ENCODE peak calls at places on chromosomes 11 and 22, in seven cellular contexts. K, G, T, A, Z, P and D are unnamed samples.

GRCh38 chr11:848380-848931 is 5.8 kb downstream of the TSPAN4 start:
- DNase-seq in P (peak), G (no peak), Z (no peak), T (no peak), K (no peak), A (no peak), D (peak)

GRCh38 chr22:18035740-18036139 is 11.4 kb upstream of the MICAL3 start:
- DNase-seq in Z (peak), T (no peak), A (no peak), G (no peak), K (no peak), P (no peak), D (no peak)

GRCh38 chr11:2194877-2195755 is 23.5 kb upstream of the TH start:
- DNase-seq in K (no peak), Z (peak), G (no peak), A (no peak), T (no peak), P (peak), D (no peak)

GRCh38 chr11:58575377-58576020 is at the start of gene LPXN:
- DNase-seq in P (peak), A (no peak), Z (peak), T (no peak), G (no peak), K (no peak), D (no peak)

GRCh38 chr11:2309251-2310072 is 7.6 kb downstream of the TSPAN32 start:
- DNase-seq in Z (no peak), K (no peak), P (no peak), A (no peak), G (no peak), T (peak), D (no peak)

GRCh38 chr22:25478573-25478972 is 85.9 kb upstream of the GRK3 start:
- DNase-seq in G (no peak), K (no peak), P (no peak), T (no peak), Z (no peak), A (no peak), D (no peak)

GRCh38 chr11:117180661-117181585 is 2.4 kb downstream of the SIDT2 start:
- DNase-seq in G (no peak), P (peak), T (peak), A (no peak), K (peak), Z (peak), D (peak)

GRCh38 chr11:1027483-1028290 is 8.8 kb downstream of the MUC6 start:
- DNase-seq in P (no peak), T (no peak), K (no peak), A (no peak), Z (no peak), G (no peak), D (no peak)

GRCh38 chr11:101100601-101101000 is 29.0 kb downstream of the PGR start:
- DNase-seq in Z (no peak), T (no peak), K (no peak), G (no peak), P (no peak), A (no peak), D (no peak)

GRCh38 chr11:78351193-78351592 is 66.4 kb downstream of the GAB2 start:
- DNase-seq in K (no peak), T (no peak), P (no peak), G (no peak), Z (no peak), A (no peak), D (no peak)

GRCh38 chr11:71499546-71499945 is 27.5 kb upstream of the KRTAP5-7 start:
- DNase-seq in P (no peak), A (no peak), Z (no peak), K (peak), T (no peak), G (no peak), D (no peak)

GRCh38 chr11:33437529-33437928 is 180.3 kb downstream of the HIPK3 start:
- DNase-seq in A (no peak), G (no peak), K (no peak), Z (no peak), P (no peak), T (no peak), D (no peak)

GRCh38 chr11:1766719-1767398 is 3.1 kb upstream of the CTSD start:
- DNase-seq in A (no peak), T (no peak), P (no peak), Z (no peak), G (no peak), K (peak), D (no peak)

GRCh38 chr11:40170076-40170475 is 1289.4 kb downstream of the LRRC4C start:
- DNase-seq in P (no peak), G (no peak), A (no peak), Z (no peak), K (no peak), T (no peak), D (no peak)

GRCh38 chr22:20525048-20525447 is 17.6 kb downstream of the MED15 start:
- DNase-seq in P (no peak), G (no peak), K (no peak), Z (no peak), T (no peak), A (no peak), D (no peak)

GRCh38 chr22:20524004-20524481 is 16.6 kb downstream of the MED15 start:
- DNase-seq in T (no peak), K (no peak), A (no peak), Z (peak), P (no peak), G (no peak), D (no peak)

GRCh38 chr22:20528405-20528978 is 21.1 kb downstream of the MED15 start:
- DNase-seq in A (no peak), K (no peak), P (no peak), T (no peak), Z (no peak), G (no peak), D (no peak)

GRCh38 chr22:20526305-20526627 is 18.9 kb downstream of the MED15 start:
- DNase-seq in A (no peak), K (no peak), Z (no peak), G (no peak), T (no peak), P (no peak), D (no peak)

DNA sequence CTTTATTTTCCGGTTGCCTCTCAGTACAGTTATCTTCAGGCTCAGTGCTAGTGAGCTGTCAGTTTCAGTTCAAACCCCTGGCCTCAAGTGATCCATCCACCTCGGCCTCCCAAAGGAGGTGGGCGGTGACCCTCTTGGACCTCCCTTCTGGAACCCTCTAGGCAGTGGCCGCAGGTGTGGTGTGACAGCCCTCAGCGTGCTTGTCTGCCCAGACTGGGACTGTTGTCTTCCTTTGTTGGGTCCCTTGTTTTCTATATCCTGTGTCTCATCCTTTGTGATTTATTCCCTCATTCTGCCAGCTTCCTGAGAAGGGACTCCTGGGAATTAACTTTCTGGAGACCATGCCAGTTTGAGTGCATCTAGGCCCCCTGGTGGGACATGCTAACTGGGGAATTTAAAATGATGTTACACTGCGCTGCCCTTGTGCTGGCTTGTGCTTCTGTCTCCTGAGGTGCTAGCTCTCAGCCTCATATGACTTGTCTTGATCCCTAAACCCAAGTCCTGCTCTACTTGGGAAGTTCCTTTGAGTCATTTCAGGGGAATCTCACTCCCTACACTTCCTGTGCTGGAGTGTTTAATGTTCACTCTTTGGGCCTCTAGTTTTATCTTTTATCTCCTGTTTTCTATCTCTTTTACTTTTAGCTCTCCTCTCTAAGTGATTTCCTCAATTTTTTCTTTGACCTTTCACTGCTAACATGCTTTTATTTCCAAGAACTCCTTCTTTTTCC is 19.4 kb downstream of the MED15 start:
- DNase-seq in G (no peak), P (no peak), T (no peak), Z (peak), A (no peak), K (peak), D (no peak)
- TF ChIP-seq CTCF in G (peak), P (no peak), T (no peak), Z (peak), A (peak), K (peak), D (no peak)

GRCh38 chr11:8055111-8055835 is 25.7 kb upstream of the TUB start:
- DNase-seq in A (no peak), P (no peak), T (no peak), Z (no peak), K (peak), G (no peak), D (no peak)
- TF ChIP-seq CTCF in A (peak), P (no peak), T (no peak), Z (peak), K (peak), G (peak), D (no peak)

GRCh38 chr11:14552089-14552488 is 31.9 kb upstream of the PSMA1 start:
- DNase-seq in T (no peak), A (no peak), Z (no peak), K (no peak), G (no peak), P (no peak), D (no peak)
- TF ChIP-seq CTCF in T (no peak), A (no peak), Z (no peak), K (no peak), G (no peak), P (no peak), D (no peak)

DNA sequence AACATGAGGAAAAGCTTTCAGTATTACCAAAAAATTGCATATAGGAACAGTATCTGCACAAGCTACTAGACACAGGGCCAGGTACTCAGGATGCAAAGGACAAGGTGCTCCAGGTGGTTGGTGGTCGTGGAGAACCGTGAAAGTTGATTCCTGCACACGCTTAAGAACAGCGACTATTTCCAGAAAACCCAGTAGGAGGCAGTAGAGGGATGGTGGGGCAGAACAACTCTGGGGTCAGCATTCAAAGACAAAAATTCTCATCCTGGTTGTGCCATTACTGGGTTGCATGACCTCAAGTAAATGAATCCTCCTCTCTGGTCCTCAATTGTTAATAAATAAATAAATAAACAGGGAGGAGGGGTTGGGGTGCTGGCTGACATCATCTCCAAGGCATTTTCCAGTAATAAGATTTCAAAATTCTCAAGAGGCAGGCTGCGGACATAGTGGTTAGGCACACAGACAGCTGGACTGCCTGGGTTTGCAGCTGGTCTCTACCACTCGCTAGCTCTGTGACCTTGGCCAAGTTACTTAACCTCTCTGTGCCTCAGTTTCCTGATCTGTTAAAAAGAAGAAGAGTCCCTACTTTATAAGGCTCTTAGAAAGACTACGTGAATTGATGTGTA is 89.6 kb downstream of the ISX start:
- DNase-seq in P (no peak), G (no peak), Z (no peak), A (no peak), T (no peak), K (peak), D (no peak)
- TF ChIP-seq CTCF in P (no peak), G (no peak), Z (peak), A (no peak), T (no peak), K (no peak), D (no peak)

DNA sequence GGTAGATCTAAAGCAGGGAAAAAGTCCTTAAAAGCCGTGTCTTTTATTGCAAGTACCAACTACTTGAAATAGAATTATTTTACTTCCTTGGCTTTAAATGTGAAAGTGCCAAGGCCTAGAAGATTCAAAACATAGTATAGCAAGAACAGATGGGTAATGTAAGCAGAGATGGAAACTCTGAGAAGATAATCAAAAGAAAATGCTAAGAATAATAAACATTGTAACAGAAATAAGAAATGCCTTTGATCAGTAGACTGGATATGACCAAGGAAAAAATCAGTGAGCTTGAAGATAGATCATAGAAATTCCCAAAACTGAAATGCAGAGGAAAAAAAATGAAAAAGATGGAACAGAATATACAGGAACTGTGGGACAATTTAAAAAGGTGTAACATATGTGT is 113.1 kb downstream of the BLID start:
- DNase-seq in P (no peak), Z (peak), K (no peak), A (no peak), G (peak), T (no peak), D (no peak)
- TF ChIP-seq CTCF in P (no peak), Z (no peak), K (no peak), A (no peak), G (no peak), T (no peak), D (no peak)

DNA sequence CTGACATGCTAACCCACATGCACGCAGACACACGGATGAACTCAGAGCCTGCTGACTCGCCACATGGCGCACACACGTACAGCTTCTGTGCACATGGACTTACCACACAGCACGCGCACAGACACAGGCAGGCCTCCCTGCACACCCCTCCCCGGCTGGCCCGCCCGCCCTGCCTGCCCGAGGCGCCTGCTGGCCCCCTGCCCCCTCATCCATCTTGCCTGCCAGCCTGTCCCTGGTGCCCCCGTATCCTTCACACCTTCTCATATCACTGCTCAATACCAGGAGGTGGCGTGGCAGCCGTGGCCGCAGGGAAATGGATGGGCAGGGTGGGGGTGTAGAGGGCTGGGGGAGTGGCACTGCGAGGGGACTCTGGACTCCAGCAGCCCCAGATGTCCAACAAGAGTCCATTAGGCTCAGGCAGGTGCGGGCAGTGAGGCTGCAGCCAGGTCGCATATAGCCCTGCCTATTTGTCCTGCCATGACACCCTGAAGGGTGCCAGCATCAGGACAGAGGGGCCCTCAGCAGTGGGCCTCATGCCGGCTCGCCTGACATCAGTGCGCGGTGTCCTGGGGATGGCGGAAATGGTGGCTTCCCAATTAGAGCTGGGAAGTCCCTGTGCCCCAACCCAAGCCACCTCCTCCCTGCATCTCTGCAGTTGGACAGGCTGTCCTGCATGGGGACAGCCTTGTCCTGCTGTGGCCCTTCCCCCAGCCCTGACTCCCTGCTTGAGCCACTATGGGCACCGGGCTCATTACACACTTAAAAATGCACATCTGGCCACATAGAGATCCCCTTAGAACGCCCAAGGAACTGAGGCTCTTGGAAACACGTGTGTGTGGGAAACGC is 2.0 kb upstream of the TBX10 start:
- DNase-seq in T (no peak), K (no peak), Z (no peak), P (no peak), A (no peak), G (no peak), D (peak)
- TF ChIP-seq CTCF in T (no peak), K (no peak), Z (no peak), P (no peak), A (no peak), G (no peak), D (no peak)

DNA sequence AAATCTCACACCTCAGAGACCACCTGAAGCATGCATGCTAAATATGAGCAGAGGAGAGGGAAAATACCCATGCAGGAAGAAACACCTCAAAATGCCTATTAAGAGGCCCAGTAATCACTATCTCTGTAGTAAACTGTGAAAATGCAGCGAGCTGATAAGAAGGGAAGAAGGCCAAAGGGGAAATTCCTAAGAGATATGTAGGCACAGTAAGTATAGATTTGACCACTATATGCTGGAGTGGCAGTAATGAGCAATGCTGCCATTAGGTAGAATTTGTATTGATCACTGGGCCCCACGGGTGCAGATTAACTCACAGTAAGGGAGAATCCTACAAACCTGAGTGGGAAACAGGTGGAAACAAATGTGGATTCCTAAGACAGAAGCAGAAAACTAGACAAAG is 1813.1 kb upstream of the RAG2 start:
- DNase-seq in G (no peak), Z (no peak), A (no peak), T (no peak), K (no peak), P (no peak), D (no peak)
- TF ChIP-seq CTCF in G (peak), Z (no peak), A (no peak), T (no peak), K (peak), P (no peak), D (no peak)

DNA sequence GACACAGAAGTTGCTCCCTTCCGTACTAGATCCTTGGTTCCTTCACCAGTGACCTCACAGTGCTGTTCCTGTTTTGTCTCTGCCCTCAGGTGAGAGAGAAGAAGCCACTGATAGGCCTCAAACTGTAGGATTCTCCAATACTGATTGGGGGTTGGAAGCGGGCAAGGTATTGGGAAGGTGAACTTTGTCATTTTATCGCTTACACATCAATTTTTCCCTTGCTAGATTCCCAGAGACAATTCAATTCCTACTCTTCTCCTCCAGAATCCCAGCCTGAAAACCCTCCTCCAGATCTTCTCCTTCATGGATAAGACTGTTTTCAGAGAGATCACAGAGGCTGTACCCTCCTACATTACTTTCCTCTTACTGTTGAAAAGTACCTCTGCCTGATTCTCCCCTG is 9.4 kb upstream of the OR2D3 start:
- DNase-seq in G (no peak), A (no peak), P (no peak), K (no peak), T (no peak), Z (no peak), D (no peak)
- TF ChIP-seq CTCF in G (no peak), A (no peak), P (no peak), K (no peak), T (no peak), Z (no peak), D (no peak)

DNA sequence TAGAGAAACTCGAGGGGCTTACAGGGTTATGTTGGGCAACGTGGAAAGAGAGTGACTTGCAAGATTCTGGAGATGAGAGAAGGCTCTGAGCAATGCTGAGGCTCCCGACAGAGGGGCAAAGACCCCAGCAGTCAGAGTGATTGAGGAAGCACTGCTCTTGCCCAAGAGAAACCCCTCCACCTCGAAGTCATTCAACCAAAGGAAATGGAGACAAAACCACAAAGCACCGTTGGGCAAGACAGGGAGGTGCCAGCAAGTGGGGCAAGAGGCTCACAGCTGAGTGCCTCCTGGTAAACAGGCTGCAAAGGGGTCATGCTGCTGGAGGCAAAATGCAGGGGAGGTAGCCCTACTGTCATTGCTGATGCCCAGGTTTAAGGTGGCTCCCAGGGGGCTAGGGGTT is 17.9 kb upstream of the MYH9 start:
- DNase-seq in Z (no peak), A (no peak), T (no peak), G (no peak), K (no peak), P (peak), D (no peak)
- TF ChIP-seq CTCF in Z (no peak), A (no peak), T (no peak), G (no peak), K (no peak), P (peak), D (no peak)

GRCh38 chr11:64331569-64332371 is 8.2 kb upstream of the CCDC88B start:
- DNase-seq in A (no peak), Z (peak), G (peak), K (peak), P (peak), T (no peak), D (no peak)
- TF ChIP-seq CTCF in A (peak), Z (peak), G (peak), K (peak), P (peak), T (no peak), D (peak)